ENCODE peak calls at places on chromosomes 7 and 10, in ten cellular contexts. One of them, this sample, is unnamed.

GRCh38 chr7:25496394-25497103 is 268.3 kb upstream of the NPVF start:
- DNase-seq in prostate gland: no peak
- DNase-seq in esophagus squamous epithelium: no peak
- DNase-seq in lower leg skin: no peak
- DNase-seq in adrenal gland: no peak
- DNase-seq in HCT116: no peak
- DNase-seq in Peyer's patch: peak; percentile 28
- DNase-seq in heart left ventricle: no peak
- DNase-seq in A549: no peak
- DNase-seq in tibial nerve: no peak
- DNase-seq in this sample: no peak

GRCh38 chr10:116470071-116470470 is 42.4 kb downstream of the PNLIPRP3 start:
- DNase-seq in HCT116: no peak
- DNase-seq in A549: no peak
- DNase-seq in lower leg skin: no peak
- DNase-seq in tibial nerve: no peak
- DNase-seq in prostate gland: no peak
- DNase-seq in adrenal gland: no peak
- DNase-seq in esophagus squamous epithelium: no peak
- DNase-seq in heart left ventricle: no peak
- DNase-seq in Peyer's patch: no peak
- DNase-seq in this sample: no peak

GRCh38 chr10:1374501-1374900 is 318.3 kb downstream of the WDR37 start:
- DNase-seq in tibial nerve: no peak
- DNase-seq in heart left ventricle: no peak
- DNase-seq in prostate gland: no peak
- DNase-seq in Peyer's patch: no peak
- DNase-seq in adrenal gland: peak; percentile 1
- DNase-seq in HCT116: no peak
- DNase-seq in lower leg skin: peak; percentile 59
- DNase-seq in A549: no peak
- DNase-seq in esophagus squamous epithelium: no peak
- DNase-seq in this sample: no peak

GRCh38 chr10:28241766-28242399 is 61.0 kb downstream of the MPP7 start:
- DNase-seq in prostate gland: peak; percentile 42
- DNase-seq in heart left ventricle: no peak
- DNase-seq in adrenal gland: peak; percentile 44
- DNase-seq in esophagus squamous epithelium: no peak
- DNase-seq in lower leg skin: no peak
- DNase-seq in Peyer's patch: no peak
- DNase-seq in HCT116: peak; percentile 68
- DNase-seq in A549: peak; percentile 53
- DNase-seq in tibial nerve: no peak
- DNase-seq in this sample: no peak

GRCh38 chr7:125061-125471 is 67.3 kb upstream of the FAM20C start:
- DNase-seq in tibial nerve: no peak
- DNase-seq in adrenal gland: no peak
- DNase-seq in lower leg skin: peak; percentile 72
- DNase-seq in HCT116: no peak
- DNase-seq in prostate gland: no peak
- DNase-seq in Peyer's patch: peak; percentile 1
- DNase-seq in esophagus squamous epithelium: no peak
- DNase-seq in A549: no peak
- DNase-seq in heart left ventricle: no peak
- DNase-seq in this sample: no peak

GRCh38 chr10:97904576-97904975 is 54.9 kb downstream of the GOLGA7B start:
- DNase-seq in lower leg skin: no peak
- DNase-seq in HCT116: no peak
- DNase-seq in tibial nerve: no peak
- DNase-seq in heart left ventricle: peak; percentile 13
- DNase-seq in esophagus squamous epithelium: no peak
- DNase-seq in A549: no peak
- DNase-seq in Peyer's patch: no peak
- DNase-seq in adrenal gland: no peak
- DNase-seq in prostate gland: no peak
- DNase-seq in this sample: no peak

GRCh38 chr10:70634011-70634410 is 31.5 kb upstream of the PRF1 start:
- DNase-seq in lower leg skin: no peak
- DNase-seq in heart left ventricle: no peak
- DNase-seq in A549: no peak
- DNase-seq in tibial nerve: no peak
- DNase-seq in prostate gland: no peak
- DNase-seq in Peyer's patch: no peak
- DNase-seq in esophagus squamous epithelium: no peak
- DNase-seq in HCT116: peak; percentile 48
- DNase-seq in adrenal gland: no peak
- DNase-seq in this sample: no peak

GRCh38 chr7:139043823-139044812 is 8.3 kb upstream of the ZC3HAV1L start:
- DNase-seq in Peyer's patch: peak; percentile 58
- DNase-seq in heart left ventricle: no peak
- DNase-seq in adrenal gland: no peak
- DNase-seq in esophagus squamous epithelium: no peak
- DNase-seq in prostate gland: no peak
- DNase-seq in lower leg skin: no peak
- DNase-seq in A549: peak; percentile 58
- DNase-seq in HCT116: no peak
- DNase-seq in tibial nerve: no peak
- DNase-seq in this sample: peak; percentile 48

GRCh38 chr7:76358053-76358477 is 726 bp downstream of the YWHAG start:
- DNase-seq in lower leg skin: peak; percentile 94
- DNase-seq in adrenal gland: peak; percentile 72
- DNase-seq in tibial nerve: peak; percentile 60
- DNase-seq in heart left ventricle: peak; percentile 78
- DNase-seq in HCT116: no peak
- DNase-seq in A549: peak; percentile 44
- DNase-seq in esophagus squamous epithelium: no peak
- DNase-seq in Peyer's patch: peak; percentile 83
- DNase-seq in prostate gland: peak; percentile 68
- DNase-seq in this sample: peak; percentile 77

GRCh38 chr7:152382244-152382643 is 53.6 kb downstream of the KMT2C start:
- DNase-seq in tibial nerve: no peak
- DNase-seq in adrenal gland: no peak
- DNase-seq in prostate gland: no peak
- DNase-seq in esophagus squamous epithelium: no peak
- DNase-seq in lower leg skin: no peak
- DNase-seq in Peyer's patch: no peak
- DNase-seq in heart left ventricle: no peak
- DNase-seq in HCT116: no peak
- DNase-seq in A549: no peak
- DNase-seq in this sample: no peak

GRCh38 chr7:151062399-151063211 is 3.2 kb downstream of the SLC4A2 start:
- DNase-seq in esophagus squamous epithelium: no peak
- DNase-seq in prostate gland: no peak
- DNase-seq in A549: peak; percentile 98
- DNase-seq in tibial nerve: no peak
- DNase-seq in heart left ventricle: no peak
- DNase-seq in adrenal gland: peak; percentile 75
- DNase-seq in HCT116: peak; percentile 81
- DNase-seq in lower leg skin: no peak
- DNase-seq in Peyer's patch: no peak
- DNase-seq in this sample: peak; percentile 93

GRCh38 chr7:35802649-35803048 is 1.8 kb downstream of the SEPTIN7 start:
- DNase-seq in HCT116: no peak
- DNase-seq in adrenal gland: no peak
- DNase-seq in esophagus squamous epithelium: no peak
- DNase-seq in A549: no peak
- DNase-seq in tibial nerve: no peak
- DNase-seq in heart left ventricle: no peak
- DNase-seq in lower leg skin: no peak
- DNase-seq in prostate gland: no peak
- DNase-seq in Peyer's patch: no peak
- DNase-seq in this sample: no peak

GRCh38 chr10:110870823-110871235 is 899 bp upstream of the PDCD4 start:
- DNase-seq in Peyer's patch: no peak
- DNase-seq in lower leg skin: peak; percentile 86
- DNase-seq in prostate gland: no peak
- DNase-seq in heart left ventricle: no peak
- DNase-seq in adrenal gland: peak; percentile 43
- DNase-seq in esophagus squamous epithelium: no peak
- DNase-seq in HCT116: no peak
- DNase-seq in tibial nerve: no peak
- DNase-seq in A549: no peak
- DNase-seq in this sample: no peak

GRCh38 chr7:82044497-82045080 is 274.7 kb upstream of the HGF start:
- DNase-seq in HCT116: peak; percentile 23
- DNase-seq in tibial nerve: no peak
- DNase-seq in prostate gland: peak; percentile 40
- DNase-seq in Peyer's patch: no peak
- DNase-seq in lower leg skin: no peak
- DNase-seq in A549: peak; percentile 66
- DNase-seq in adrenal gland: peak; percentile 64
- DNase-seq in heart left ventricle: no peak
- DNase-seq in esophagus squamous epithelium: no peak
- DNase-seq in this sample: no peak

GRCh38 chr10:63600540-63600939 is 79.3 kb downstream of the REEP3 start:
- DNase-seq in esophagus squamous epithelium: no peak
- DNase-seq in A549: no peak
- DNase-seq in heart left ventricle: no peak
- DNase-seq in Peyer's patch: no peak
- DNase-seq in tibial nerve: no peak
- DNase-seq in adrenal gland: no peak
- DNase-seq in lower leg skin: no peak
- DNase-seq in HCT116: no peak
- DNase-seq in prostate gland: no peak
- DNase-seq in this sample: no peak

GRCh38 chr7:96663457-96663856 is 46.2 kb downstream of the SEM1 start:
- DNase-seq in prostate gland: no peak
- DNase-seq in adrenal gland: no peak
- DNase-seq in heart left ventricle: no peak
- DNase-seq in esophagus squamous epithelium: no peak
- DNase-seq in tibial nerve: no peak
- DNase-seq in lower leg skin: no peak
- DNase-seq in A549: no peak
- DNase-seq in HCT116: no peak
- DNase-seq in Peyer's patch: no peak
- DNase-seq in this sample: no peak

GRCh38 chr7:133040178-133040577 is 41.7 kb downstream of the CHCHD3 start:
- DNase-seq in adrenal gland: no peak
- DNase-seq in esophagus squamous epithelium: no peak
- DNase-seq in lower leg skin: no peak
- DNase-seq in Peyer's patch: no peak
- DNase-seq in HCT116: no peak
- DNase-seq in prostate gland: no peak
- DNase-seq in heart left ventricle: no peak
- DNase-seq in A549: no peak
- DNase-seq in tibial nerve: no peak
- DNase-seq in this sample: no peak

GRCh38 chr7:73606801-73607691 is 17.3 kb downstream of the MLXIPL start:
- DNase-seq in lower leg skin: no peak
- DNase-seq in prostate gland: no peak
- DNase-seq in Peyer's patch: peak; percentile 31
- DNase-seq in heart left ventricle: peak; percentile 63
- DNase-seq in HCT116: no peak
- DNase-seq in A549: peak; percentile 59
- DNase-seq in tibial nerve: no peak
- DNase-seq in adrenal gland: peak; percentile 65
- DNase-seq in esophagus squamous epithelium: no peak
- DNase-seq in this sample: peak; percentile 57
- H3K4me3 ChIP-seq in lower leg skin: no peak overlapping the region
- H3K4me3 ChIP-seq in prostate gland: no peak overlapping the region
- H3K4me3 ChIP-seq in Peyer's patch: no peak overlapping the region
- H3K4me3 ChIP-seq in heart left ventricle: no peak overlapping the region
- H3K4me3 ChIP-seq in HCT116: no peak overlapping the region
- H3K4me3 ChIP-seq in A549: no peak overlapping the region
- H3K4me3 ChIP-seq in tibial nerve: no peak overlapping the region
- H3K4me3 ChIP-seq in adrenal gland: no peak overlapping the region
- H3K4me3 ChIP-seq in esophagus squamous epithelium: no peak overlapping the region
- H3K4me3 ChIP-seq in this sample: no peak overlapping the region

GRCh38 chr10:72276013-72276387 is 2.3 kb downstream of the DDIT4 start:
- DNase-seq in adrenal gland: peak; percentile 70
- DNase-seq in lower leg skin: no peak
- DNase-seq in esophagus squamous epithelium: no peak
- DNase-seq in prostate gland: peak; percentile 93
- DNase-seq in heart left ventricle: no peak
- DNase-seq in HCT116: peak; percentile 79
- DNase-seq in tibial nerve: no peak
- DNase-seq in A549: peak; percentile 57
- DNase-seq in Peyer's patch: no peak
- DNase-seq in this sample: peak; percentile 86

GRCh38 chr10:72273410-72274212 is at the start of gene DDIT4:
- DNase-seq in HCT116: peak; percentile 96
- DNase-seq in Peyer's patch: peak; percentile 99
- DNase-seq in A549: peak; percentile 99
- DNase-seq in lower leg skin: peak; percentile 100
- DNase-seq in prostate gland: peak; percentile 99
- DNase-seq in tibial nerve: peak; percentile 99
- DNase-seq in adrenal gland: peak; percentile 100
- DNase-seq in heart left ventricle: peak; percentile 100
- DNase-seq in esophagus squamous epithelium: peak; percentile 96
- DNase-seq in this sample: peak; percentile 100

GRCh38 chr10:72274213-72274729 is 547 bp downstream of the DDIT4 start:
- DNase-seq in HCT116: no peak
- DNase-seq in A549: no peak
- DNase-seq in esophagus squamous epithelium: no peak
- DNase-seq in heart left ventricle: peak; percentile 50
- DNase-seq in lower leg skin: no peak
- DNase-seq in adrenal gland: peak; percentile 62
- DNase-seq in tibial nerve: no peak
- DNase-seq in prostate gland: peak; percentile 26
- DNase-seq in Peyer's patch: no peak
- DNase-seq in this sample: peak; percentile 57

GRCh38 chr10:72275351-72276012 is 1.8 kb downstream of the DDIT4 start:
- DNase-seq in prostate gland: no peak
- DNase-seq in lower leg skin: no peak
- DNase-seq in Peyer's patch: no peak
- DNase-seq in adrenal gland: peak; percentile 53
- DNase-seq in heart left ventricle: no peak
- DNase-seq in A549: peak; percentile 45
- DNase-seq in HCT116: no peak
- DNase-seq in tibial nerve: no peak
- DNase-seq in esophagus squamous epithelium: no peak
- DNase-seq in this sample: peak; percentile 46

GRCh38 chr10:72274730-72275350 is 1.1 kb downstream of the DDIT4 start:
- DNase-seq in prostate gland: peak; percentile 80
- DNase-seq in esophagus squamous epithelium: no peak
- DNase-seq in lower leg skin: peak; percentile 93
- DNase-seq in heart left ventricle: peak; percentile 84
- DNase-seq in adrenal gland: peak; percentile 84
- DNase-seq in Peyer's patch: peak; percentile 78
- DNase-seq in A549: peak; percentile 80
- DNase-seq in HCT116: no peak
- DNase-seq in tibial nerve: peak; percentile 72
- DNase-seq in this sample: peak; percentile 86
- TF ChIP-seq POLR2A in prostate gland: no peak
- TF ChIP-seq POLR2A in esophagus squamous epithelium: peak; percentile 55
- TF ChIP-seq POLR2A in lower leg skin: no peak
- TF ChIP-seq POLR2A in heart left ventricle: no peak
- TF ChIP-seq POLR2A in adrenal gland: no peak
- TF ChIP-seq POLR2A in Peyer's patch: peak; percentile 24
- TF ChIP-seq POLR2A in A549: peak; percentile 26
- TF ChIP-seq POLR2A in HCT116: no peak
- TF ChIP-seq POLR2A in tibial nerve: peak; percentile 16
- TF ChIP-seq POLR2A in this sample: no peak

GRCh38 chr10:129962558-129963075 is 1.5 kb downstream of the EBF3 start:
- DNase-seq in lower leg skin: no peak
- DNase-seq in A549: no peak
- DNase-seq in tibial nerve: no peak
- DNase-seq in heart left ventricle: no peak
- DNase-seq in Peyer's patch: no peak
- DNase-seq in prostate gland: no peak
- DNase-seq in esophagus squamous epithelium: no peak
- DNase-seq in adrenal gland: no peak
- DNase-seq in HCT116: no peak
- DNase-seq in this sample: no peak
- H3K4me3 ChIP-seq in lower leg skin: peak overlapping the region; percentile 33
- H3K4me3 ChIP-seq in A549: peak overlapping the region; percentile 53
- H3K4me3 ChIP-seq in tibial nerve: peak overlapping the region; percentile 54
- H3K4me3 ChIP-seq in heart left ventricle: peak overlapping the region; percentile 86
- H3K4me3 ChIP-seq in Peyer's patch: peak overlapping the region; percentile 52
- H3K4me3 ChIP-seq in prostate gland: peak overlapping the region; percentile 37
- H3K4me3 ChIP-seq in esophagus squamous epithelium: peak overlapping the region; percentile 45
- H3K4me3 ChIP-seq in adrenal gland: no peak overlapping the region
- H3K4me3 ChIP-seq in HCT116: no peak overlapping the region
- H3K4me3 ChIP-seq in this sample: peak overlapping the region; percentile 39

GRCh38 chr10:72328829-72329204 is 25.9 kb downstream of the DNAJB12 start:
- DNase-seq in heart left ventricle: no peak
- DNase-seq in adrenal gland: no peak
- DNase-seq in esophagus squamous epithelium: no peak
- DNase-seq in HCT116: no peak
- DNase-seq in Peyer's patch: no peak
- DNase-seq in lower leg skin: no peak
- DNase-seq in tibial nerve: no peak
- DNase-seq in prostate gland: no peak
- DNase-seq in A549: no peak
- DNase-seq in this sample: no peak
- TF ChIP-seq POLR2A in heart left ventricle: no peak
- TF ChIP-seq POLR2A in adrenal gland: no peak
- TF ChIP-seq POLR2A in esophagus squamous epithelium: no peak
- TF ChIP-seq POLR2A in HCT116: no peak
- TF ChIP-seq POLR2A in Peyer's patch: no peak
- TF ChIP-seq POLR2A in lower leg skin: no peak
- TF ChIP-seq POLR2A in tibial nerve: no peak
- TF ChIP-seq POLR2A in prostate gland: no peak
- TF ChIP-seq POLR2A in A549: no peak
- TF ChIP-seq POLR2A in this sample: no peak

This sample was measured in right lobe of liver.